ENCODE peak calls at places on chromosome 2, in ten cellular contexts. One of them, this sample, is unnamed.

GRCh38 chr2:10022886-10023662 is 20.3 kb upstream of the KLF11 start:
- DNase-seq in AG20443: no peak
- DNase-seq in A549: no peak
- DNase-seq in stimulated activated CD8-positive, alpha-beta memory T cell treated with anti-CD3 and anti-CD28 coated beads, Interleukin-2, amount 100 ng/mL, for 1 hour: no peak
- DNase-seq in NCI-H1048: no peak
- DNase-seq in left ventricle myocardium inferior: no peak
- DNase-seq in CD8-positive, alpha-beta memory T cell: no peak
- DNase-seq in effector memory CD4-positive, alpha-beta T cell: no peak
- DNase-seq in T-helper 17 cell: no peak
- DNase-seq in NCI-H446 treated with DMSO at 0.1 percent for 48 hours: no peak
- DNase-seq in this sample: no peak

GRCh38 chr2:84556190-84556589 is 39.9 kb downstream of the DNAH6 start:
- DNase-seq in AG20443: no peak
- DNase-seq in A549: no peak
- DNase-seq in stimulated activated CD8-positive, alpha-beta memory T cell treated with anti-CD3 and anti-CD28 coated beads, Interleukin-2, amount 100 ng/mL, for 1 hour: no peak
- DNase-seq in NCI-H1048: no peak
- DNase-seq in left ventricle myocardium inferior: no peak
- DNase-seq in CD8-positive, alpha-beta memory T cell: no peak
- DNase-seq in effector memory CD4-positive, alpha-beta T cell: no peak
- DNase-seq in T-helper 17 cell: no peak
- DNase-seq in NCI-H446 treated with DMSO at 0.1 percent for 48 hours: no peak
- DNase-seq in this sample: no peak

GRCh38 chr2:27653397-27653796 is 10.0 kb downstream of the SUPT7L start:
- DNase-seq in AG20443: peak
- DNase-seq in A549: no peak
- DNase-seq in stimulated activated CD8-positive, alpha-beta memory T cell treated with anti-CD3 and anti-CD28 coated beads, Interleukin-2, amount 100 ng/mL, for 1 hour: no peak
- DNase-seq in NCI-H1048: no peak
- DNase-seq in left ventricle myocardium inferior: no peak
- DNase-seq in CD8-positive, alpha-beta memory T cell: no peak
- DNase-seq in effector memory CD4-positive, alpha-beta T cell: no peak
- DNase-seq in T-helper 17 cell: no peak
- DNase-seq in NCI-H446 treated with DMSO at 0.1 percent for 48 hours: no peak
- DNase-seq in this sample: no peak

GRCh38 chr2:226828164-226828563 is 7.7 kb upstream of the RHBDD1 start:
- DNase-seq in AG20443: no peak
- DNase-seq in A549: no peak
- DNase-seq in stimulated activated CD8-positive, alpha-beta memory T cell treated with anti-CD3 and anti-CD28 coated beads, Interleukin-2, amount 100 ng/mL, for 1 hour: no peak
- DNase-seq in NCI-H1048: no peak
- DNase-seq in left ventricle myocardium inferior: no peak
- DNase-seq in CD8-positive, alpha-beta memory T cell: no peak
- DNase-seq in effector memory CD4-positive, alpha-beta T cell: no peak
- DNase-seq in T-helper 17 cell: no peak
- DNase-seq in NCI-H446 treated with DMSO at 0.1 percent for 48 hours: no peak
- DNase-seq in this sample: no peak

GRCh38 chr2:24785704-24786321 is 7.4 kb downstream of the PTRHD1 start:
- DNase-seq in AG20443: no peak
- DNase-seq in A549: no peak
- DNase-seq in stimulated activated CD8-positive, alpha-beta memory T cell treated with anti-CD3 and anti-CD28 coated beads, Interleukin-2, amount 100 ng/mL, for 1 hour: no peak
- DNase-seq in NCI-H1048: no peak
- DNase-seq in left ventricle myocardium inferior: no peak
- DNase-seq in CD8-positive, alpha-beta memory T cell: no peak
- DNase-seq in effector memory CD4-positive, alpha-beta T cell: no peak
- DNase-seq in T-helper 17 cell: no peak
- DNase-seq in NCI-H446 treated with DMSO at 0.1 percent for 48 hours: no peak
- DNase-seq in this sample: no peak

GRCh38 chr2:240898108-240898730 is 2.3 kb upstream of the MAB21L4 start:
- DNase-seq in AG20443: no peak
- DNase-seq in A549: no peak
- DNase-seq in stimulated activated CD8-positive, alpha-beta memory T cell treated with anti-CD3 and anti-CD28 coated beads, Interleukin-2, amount 100 ng/mL, for 1 hour: no peak
- DNase-seq in NCI-H1048: no peak
- DNase-seq in left ventricle myocardium inferior: peak
- DNase-seq in CD8-positive, alpha-beta memory T cell: no peak
- DNase-seq in effector memory CD4-positive, alpha-beta T cell: no peak
- DNase-seq in T-helper 17 cell: no peak
- DNase-seq in NCI-H446 treated with DMSO at 0.1 percent for 48 hours: no peak
- DNase-seq in this sample: peak

GRCh38 chr2:149490296-149490695 is 97.3 kb downstream of the MMADHC start:
- DNase-seq in AG20443: peak
- DNase-seq in A549: no peak
- DNase-seq in stimulated activated CD8-positive, alpha-beta memory T cell treated with anti-CD3 and anti-CD28 coated beads, Interleukin-2, amount 100 ng/mL, for 1 hour: no peak
- DNase-seq in NCI-H1048: no peak
- DNase-seq in left ventricle myocardium inferior: no peak
- DNase-seq in CD8-positive, alpha-beta memory T cell: no peak
- DNase-seq in effector memory CD4-positive, alpha-beta T cell: no peak
- DNase-seq in T-helper 17 cell: no peak
- DNase-seq in NCI-H446 treated with DMSO at 0.1 percent for 48 hours: no peak
- DNase-seq in this sample: no peak

GRCh38 chr2:98464772-98465310 is 20.2 kb downstream of the INPP4A start:
- DNase-seq in AG20443: no peak
- DNase-seq in A549: no peak
- DNase-seq in stimulated activated CD8-positive, alpha-beta memory T cell treated with anti-CD3 and anti-CD28 coated beads, Interleukin-2, amount 100 ng/mL, for 1 hour: no peak
- DNase-seq in NCI-H1048: no peak
- DNase-seq in left ventricle myocardium inferior: no peak
- DNase-seq in CD8-positive, alpha-beta memory T cell: no peak
- DNase-seq in effector memory CD4-positive, alpha-beta T cell: no peak
- DNase-seq in T-helper 17 cell: no peak
- DNase-seq in NCI-H446 treated with DMSO at 0.1 percent for 48 hours: no peak
- DNase-seq in this sample: no peak

GRCh38 chr2:104574367-104574766 is 279.5 kb upstream of the POU3F3 start:
- DNase-seq in AG20443: no peak
- DNase-seq in A549: no peak
- DNase-seq in stimulated activated CD8-positive, alpha-beta memory T cell treated with anti-CD3 and anti-CD28 coated beads, Interleukin-2, amount 100 ng/mL, for 1 hour: no peak
- DNase-seq in NCI-H1048: no peak
- DNase-seq in left ventricle myocardium inferior: no peak
- DNase-seq in CD8-positive, alpha-beta memory T cell: no peak
- DNase-seq in effector memory CD4-positive, alpha-beta T cell: no peak
- DNase-seq in T-helper 17 cell: no peak
- DNase-seq in NCI-H446 treated with DMSO at 0.1 percent for 48 hours: no peak
- DNase-seq in this sample: no peak

GRCh38 chr2:77443076-77443475 is 79.1 kb downstream of the LRRTM4 start:
- DNase-seq in AG20443: no peak
- DNase-seq in A549: no peak
- DNase-seq in stimulated activated CD8-positive, alpha-beta memory T cell treated with anti-CD3 and anti-CD28 coated beads, Interleukin-2, amount 100 ng/mL, for 1 hour: no peak
- DNase-seq in NCI-H1048: no peak
- DNase-seq in left ventricle myocardium inferior: no peak
- DNase-seq in CD8-positive, alpha-beta memory T cell: no peak
- DNase-seq in effector memory CD4-positive, alpha-beta T cell: no peak
- DNase-seq in T-helper 17 cell: no peak
- DNase-seq in NCI-H446 treated with DMSO at 0.1 percent for 48 hours: no peak
- DNase-seq in this sample: no peak

GRCh38 chr2:165743442-165743841 is 50.6 kb downstream of the GALNT3 start:
- DNase-seq in AG20443: no peak
- DNase-seq in A549: no peak
- DNase-seq in stimulated activated CD8-positive, alpha-beta memory T cell treated with anti-CD3 and anti-CD28 coated beads, Interleukin-2, amount 100 ng/mL, for 1 hour: no peak
- DNase-seq in NCI-H1048: no peak
- DNase-seq in left ventricle myocardium inferior: no peak
- DNase-seq in CD8-positive, alpha-beta memory T cell: no peak
- DNase-seq in effector memory CD4-positive, alpha-beta T cell: no peak
- DNase-seq in T-helper 17 cell: no peak
- DNase-seq in NCI-H446 treated with DMSO at 0.1 percent for 48 hours: no peak
- DNase-seq in this sample: no peak